ENCODE peak calls at places on chromosomes 4 and X, in six cellular contexts. V is HCT116, U is neural progenitor cell, A is hepatocyte, Y is PC-3, S is GM23248. D is an unnamed sample.

GRCh38 chrX:109777749-109778148 is 44.7 kb upstream of the ACSL4 start:
- DNase-seq in Y (no peak), U (no peak), A (no peak), V (no peak), S (no peak), D (no peak)

GRCh38 chr4:36399762-36400353 is 118.4 kb downstream of the DTHD1 start:
- DNase-seq in U (peak), Y (peak), A (peak), S (peak), V (no peak), D (no peak)

GRCh38 chrX:44770111-44770510 is 73.7 kb upstream of the DUSP21 start:
- DNase-seq in Y (no peak), V (no peak), S (peak), A (no peak), U (no peak), D (no peak)

GRCh38 chr4:14925471-14925870 is 76.8 kb upstream of the CPEB2 start:
- DNase-seq in A (no peak), S (no peak), Y (peak), U (no peak), V (no peak), D (no peak)

GRCh38 chrX:154525606-154526490 is 9.8 kb upstream of the FAM3A start:
- DNase-seq in Y (peak), U (no peak), V (no peak), A (no peak), S (no peak), D (no peak)

GRCh38 chr4:47017494-47017893 is 13.9 kb upstream of the GABRB1 start:
- DNase-seq in V (no peak), S (no peak), A (no peak), U (no peak), Y (no peak), D (no peak)

GRCh38 chr4:182188622-182189021 is 54.6 kb upstream of the TENM3 start:
- DNase-seq in A (no peak), S (peak), V (no peak), U (no peak), Y (no peak), D (no peak)

GRCh38 chr4:52192697-52193096 is 141.6 kb downstream of the SPATA18 start:
- DNase-seq in S (peak), V (no peak), Y (no peak), U (peak), A (no peak), D (no peak)

GRCh38 chrX:22433292-22434070 is 160.8 kb downstream of the CBLL2 start:
- DNase-seq in V (no peak), S (no peak), U (no peak), A (no peak), Y (no peak), D (no peak)
- TF ChIP-seq EZH2phosphoT487 in V (no peak), S (no peak), U (no peak), A (no peak), Y (no peak), D (no peak)

GRCh38 chrX:107733686-107734085 is 41.9 kb downstream of the TSC22D3 start:
- DNase-seq in U (no peak), V (no peak), A (no peak), S (no peak), Y (no peak), D (no peak)

GRCh38 chrX:107729558-107730297 is 45.9 kb downstream of the TSC22D3 start:
- DNase-seq in V (no peak), Y (peak), A (peak), U (no peak), S (no peak), D (no peak)

GRCh38 chrX:107730298-107730655 is 45.3 kb downstream of the TSC22D3 start:
- DNase-seq in A (no peak), U (peak), V (no peak), S (no peak), Y (no peak), D (no peak)

GRCh38 chrX:107730991-107731766 is 44.4 kb downstream of the TSC22D3 start:
- DNase-seq in V (no peak), Y (peak), A (no peak), U (no peak), S (no peak), D (no peak)

GRCh38 chrX:107731831-107732502 is 43.6 kb downstream of the TSC22D3 start:
- DNase-seq in V (peak), S (peak), Y (peak), U (peak), A (peak), D (peak)
- TF ChIP-seq EZH2phosphoT487 in V (no peak), S (no peak), Y (no peak), U (no peak), A (no peak), D (no peak)

DNA sequence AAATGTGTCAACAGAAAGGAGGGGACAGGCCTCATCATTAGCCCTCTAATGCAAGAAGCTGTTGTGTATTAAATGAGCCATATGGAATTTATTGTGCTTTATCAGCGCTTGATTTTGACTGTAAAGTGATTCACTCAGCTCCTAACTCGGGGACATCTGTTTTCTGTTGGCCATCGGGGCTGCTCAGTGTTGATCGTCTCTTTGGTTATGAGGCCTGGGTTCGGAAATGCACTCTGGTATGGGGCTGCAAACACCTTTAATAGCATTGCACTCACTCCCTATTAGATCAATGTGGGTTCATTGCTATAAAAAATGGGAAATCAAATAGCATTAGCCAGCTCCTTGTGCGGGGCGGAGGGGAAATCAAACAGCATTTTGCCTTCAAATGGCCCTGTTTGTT is 6.4 kb downstream of the ARX start:
- DNase-seq in S (no peak), A (no peak), Y (no peak), U (no peak), V (no peak), D (peak)
- TF ChIP-seq EZH2phosphoT487 in S (no peak), A (peak), Y (no peak), U (no peak), V (no peak), D (no peak)

GRCh38 chrX:132488092-132488749 is 617 bp downstream of the MBNL3 start:
- DNase-seq in S (peak), V (no peak), Y (peak), A (no peak), U (no peak), D (no peak)
- TF ChIP-seq EZH2phosphoT487 in S (no peak), V (no peak), Y (no peak), A (no peak), U (no peak), D (no peak)

GRCh38 chrX:41921492-41922124 is 1.7 kb downstream of the CASK start:
- DNase-seq in S (peak), A (no peak), U (peak), Y (peak), V (no peak), D (no peak)
- TF ChIP-seq EZH2phosphoT487 in S (no peak), A (no peak), U (no peak), Y (no peak), V (no peak), D (no peak)

DNA sequence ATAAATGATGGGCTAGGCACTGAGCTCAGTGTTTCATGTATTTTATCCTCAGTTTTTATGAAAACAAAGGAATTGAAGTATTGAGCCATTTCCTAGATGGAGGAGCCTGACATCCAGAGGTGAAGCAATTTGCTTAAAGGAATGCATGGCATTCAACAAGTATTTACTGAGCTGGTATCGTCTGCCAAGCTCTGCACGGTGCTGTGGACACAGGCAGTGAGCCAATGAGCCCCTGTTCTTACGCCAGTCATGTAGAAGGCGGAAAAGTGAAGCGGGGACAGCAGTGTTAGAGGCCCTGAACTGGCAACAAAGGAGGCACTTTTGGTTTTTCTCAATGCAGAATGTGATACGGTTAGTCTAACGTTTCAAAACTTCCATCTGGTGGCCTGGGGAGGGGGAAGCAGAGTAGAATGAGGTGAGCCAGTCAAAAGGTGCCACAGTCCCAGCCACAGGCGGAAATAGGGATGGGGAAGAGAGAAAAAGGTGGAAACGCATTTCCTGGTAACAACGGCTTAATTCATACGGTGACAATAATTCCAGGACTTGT is 134.1 kb downstream of the AFAP1 start:
- DNase-seq in U (peak), S (peak), A (peak), Y (peak), V (no peak), D (no peak)
- TF ChIP-seq EZH2phosphoT487 in U (no peak), S (no peak), A (no peak), Y (no peak), V (no peak), D (no peak)

DNA sequence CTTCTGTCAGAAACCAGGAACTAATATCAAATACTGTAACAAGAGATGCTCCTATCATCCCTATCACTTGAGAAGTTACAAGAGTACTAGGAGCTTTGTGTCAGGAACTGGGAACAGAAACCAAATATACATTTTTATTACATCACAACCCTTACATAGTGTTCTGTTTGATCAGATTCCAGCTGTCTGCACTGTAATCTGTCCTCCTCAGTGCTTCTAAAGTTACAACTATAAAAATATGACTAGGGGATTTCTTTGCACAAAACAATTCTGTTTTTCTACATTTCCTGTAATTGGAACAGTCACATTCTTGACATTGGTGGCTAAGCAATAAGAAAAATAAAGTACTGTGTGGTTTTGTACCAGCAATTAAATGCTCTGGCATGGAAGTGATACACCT is 686.0 kb downstream of the PDHA2 start:
- DNase-seq in A (no peak), U (no peak), S (no peak), Y (peak), V (no peak), D (no peak)
- TF ChIP-seq EZH2phosphoT487 in A (no peak), U (no peak), S (no peak), Y (no peak), V (no peak), D (no peak)

DNA sequence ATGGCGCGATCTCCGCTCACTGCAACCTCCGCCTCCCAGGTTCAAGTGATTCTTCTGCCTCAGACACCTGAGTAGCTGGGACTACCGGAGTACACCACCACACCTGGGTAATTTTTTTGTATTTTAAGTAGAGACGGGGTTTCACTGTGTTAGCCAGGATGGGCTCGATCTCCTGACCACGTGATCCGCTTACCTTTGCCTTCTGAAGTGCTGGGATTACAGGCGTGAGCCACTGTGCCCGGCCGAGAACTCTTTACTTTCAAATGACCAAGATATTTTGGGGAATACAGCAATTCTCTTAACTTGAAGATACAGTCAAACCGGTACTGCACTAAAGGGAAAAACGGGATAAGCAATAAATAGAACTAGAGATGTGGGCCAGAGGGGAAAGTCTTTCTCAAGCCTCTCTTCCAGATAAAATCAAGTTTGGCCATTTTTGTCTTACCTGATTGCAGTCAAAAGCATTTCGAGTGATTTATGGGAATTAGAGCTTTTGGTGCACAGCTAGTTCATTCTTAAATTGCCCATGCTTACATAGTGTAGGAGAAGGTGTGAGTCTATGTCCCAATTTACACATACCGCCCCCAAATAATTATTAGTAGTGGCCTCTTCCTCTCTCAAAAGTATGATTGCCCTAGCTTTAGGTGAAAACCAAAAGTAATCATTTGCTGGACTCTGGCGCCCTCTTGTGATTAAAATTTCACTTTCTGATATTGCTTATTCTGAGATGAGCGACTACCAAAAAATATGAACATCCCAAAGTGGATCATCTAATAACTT is 53.2 kb upstream of the ABCG2 start:
- DNase-seq in A (peak), U (peak), S (peak), Y (peak), V (peak), D (peak)
- TF ChIP-seq EZH2phosphoT487 in A (no peak), U (no peak), S (no peak), Y (no peak), V (no peak), D (no peak)

D was measured in SK-N-SH.